ENCODE peak calls at places on chromosomes 11 and 22, in four cellular contexts. N is colonic mucosa, Y is A549, T is sigmoid colon. O is an unnamed sample.

GRCh38 chr11:130652671-130653335 is 204.4 kb downstream of the ADAMTS15 start:
- DNase-seq in Y (no peak), T (peak; percentile 92), N (no peak), O (no peak)

GRCh38 chr22:25716637-25717036 is 25.4 kb upstream of the MYO18B start:
- DNase-seq in T (no peak), N (no peak), Y (no peak), O (no peak)

GRCh38 chr11:101555366-101555765 is 28.4 kb downstream of the TRPC6 start:
- DNase-seq in Y (no peak), T (no peak), N (no peak), O (no peak)

GRCh38 chr11:44725016-44725651 is 1.6 kb upstream of the TSPAN18 start:
- DNase-seq in N (no peak), T (no peak), Y (no peak), O (no peak)

GRCh38 chr11:73218106-73218829 is at the start of gene P2RY2:
- DNase-seq in Y (peak; percentile 72), T (peak; percentile 73), N (peak; percentile 93), O (no peak)

GRCh38 chr11:34652191-34652958 is 31.5 kb downstream of the EHF start:
- DNase-seq in N (no peak), T (no peak), Y (no peak), O (no peak)

GRCh38 chr11:116808262-116809175 is 14.6 kb downstream of the APOA4 start:
- DNase-seq in N (peak; percentile 67), T (peak; percentile 30), Y (no peak), O (no peak)

GRCh38 chr22:45268958-45269844 is 15.5 kb upstream of the UPK3A start:
- DNase-seq in Y (peak; percentile 68), T (peak; percentile 92), N (peak; percentile 87), O (peak; percentile 95)

GRCh38 chr11:76636826-76637460 is 33.6 kb downstream of the LRRC32 start:
- DNase-seq in Y (no peak), N (no peak), T (peak; percentile 29), O (no peak)

GRCh38 chr22:40035351-40035750 is 40.6 kb downstream of the FAM83F start:
- DNase-seq in Y (no peak), T (peak; percentile 33), N (no peak), O (no peak)

GRCh38 chr11:13229136-13229535 is 48.5 kb upstream of the BMAL1 start:
- DNase-seq in N (no peak), T (no peak), Y (no peak), O (no peak)

GRCh38 chr11:31947051-31947450 is 135.9 kb upstream of the PAX6 start:
- DNase-seq in N (peak; percentile 20), Y (no peak), T (no peak), O (no peak)

GRCh38 chr11:124482362-124483147 is 37.1 kb upstream of the OR8B8 start:
- DNase-seq in Y (no peak), N (no peak), T (no peak), O (no peak)

GRCh38 chr22:32661296-32661695 is 140.2 kb upstream of the TIMP3 start:
- DNase-seq in Y (no peak), N (peak; percentile 18), T (peak; percentile 87), O (no peak)

GRCh38 chr11:123191939-123192338 is 3.1 kb downstream of the CLMP start:
- DNase-seq in T (no peak), Y (no peak), N (no peak), O (no peak)

GRCh38 chr11:63944987-63945386 is 6.2 kb downstream of the NAA40 start:
- DNase-seq in Y (no peak), T (peak; percentile 74), N (peak; percentile 38), O (no peak)

GRCh38 chr22:37641251-37641949 is 1.9 kb downstream of the SH3BP1 start:
- DNase-seq in Y (no peak), T (no peak), N (peak; percentile 82), O (no peak)

GRCh38 chr22:32661737-32662586 is 139.5 kb upstream of the TIMP3 start:
- DNase-seq in N (no peak), T (no peak), Y (no peak), O (no peak)

GRCh38 chr11:10233581-10233980 is 60.4 kb downstream of the SBF2 start:
- DNase-seq in N (no peak), Y (no peak), T (no peak), O (no peak)

GRCh38 chr11:116916052-116916451 is 78.6 kb upstream of the APOA1 start:
- DNase-seq in T (no peak), Y (no peak), N (no peak), O (no peak)

GRCh38 chr11:57499413-57499982 is 16.0 kb downstream of the SLC43A1 start:
- DNase-seq in T (peak; percentile 99), Y (peak; percentile 83), N (peak; percentile 97), O (peak; percentile 74)

GRCh38 chr11:36702330-36703054 is 104.5 kb upstream of the RAG2 start:
- DNase-seq in Y (peak; percentile 73), N (peak; percentile 38), T (no peak), O (peak; percentile 72)

GRCh38 chr11:47510231-47510630 is 42.7 kb downstream of the CELF1 start:
- DNase-seq in T (no peak), Y (no peak), N (no peak), O (no peak)

GRCh38 chr11:35352107-35352888 is 67.1 kb downstream of the SLC1A2 start:
- DNase-seq in Y (no peak), N (no peak), T (no peak), O (no peak)

GRCh38 chr11:86228967-86229330 is 15.6 kb upstream of the EED start:
- DNase-seq in T (no peak), Y (no peak), N (no peak), O (no peak)

GRCh38 chr11:83971063-83971462 is 684.9 kb upstream of the CCDC90B start:
- DNase-seq in N (no peak), Y (no peak), T (no peak), O (no peak)

GRCh38 chr11:69398529-69399492 is 82.7 kb upstream of the LINC01488 start:
- DNase-seq in Y (no peak), N (no peak), T (peak; percentile 60), O (no peak)

GRCh38 chr11:55854704-55855103 is 16.2 kb downstream of the OR5D16 start:
- DNase-seq in T (no peak), N (no peak), Y (no peak), O (no peak)
- H3K9me3 ChIP-seq in T (no peaks in the 10 kb centered on the region), N (no peaks in the 10 kb centered on the region), Y (no peaks in the 10 kb centered on the region), O (peaks cover 22% of the 10 kb centered on the region)

GRCh38 chr11:70606248-70606950 is 208.1 kb downstream of the CTTN start:
- DNase-seq in Y (no peak), N (no peak), T (no peak), O (no peak)
- H3K9me3 ChIP-seq in Y (no peaks in the 10 kb centered on the region), N (no peaks in the 10 kb centered on the region), T (no peaks in the 10 kb centered on the region), O (no peaks in the 10 kb centered on the region)

DNA sequence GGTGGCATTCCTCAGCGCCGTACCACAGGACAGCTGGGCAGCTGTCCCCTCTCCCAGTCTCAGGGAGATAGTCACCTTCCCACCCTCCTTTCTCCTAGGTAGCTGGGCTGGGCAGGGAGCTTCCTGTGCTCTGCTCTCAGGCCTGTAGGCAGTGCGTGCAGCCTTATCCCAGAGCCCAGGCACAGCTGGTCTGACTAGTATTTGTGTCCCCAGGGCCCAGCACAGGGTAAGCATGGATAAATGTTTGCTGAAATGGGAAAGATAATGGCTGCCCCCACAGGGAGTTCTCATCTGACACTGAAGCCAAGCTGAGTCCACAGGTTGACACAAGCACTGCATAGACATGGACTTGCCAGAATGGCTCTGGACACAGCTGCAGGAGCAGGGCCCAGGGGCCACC is 9.8 kb downstream of the SLC15A3 start:
- DNase-seq in T (no peak), Y (no peak), N (no peak), O (no peak)
- H3K9me3 ChIP-seq in T (no peaks in the 10 kb centered on the region), Y (no peaks in the 10 kb centered on the region), N (no peaks in the 10 kb centered on the region), O (no peaks in the 10 kb centered on the region)

GRCh38 chr22:48558606-48559402 is 1268.9 kb downstream of the BRD1 start:
- DNase-seq in T (no peak), Y (no peak), N (no peak), O (no peak)

GRCh38 chr22:48559647-48560388 is 1267.9 kb downstream of the BRD1 start:
- DNase-seq in Y (no peak), N (no peak), T (no peak), O (no peak)

GRCh38 chr22:48561676-48562075 is 1266.0 kb downstream of the BRD1 start:
- DNase-seq in N (no peak), T (no peak), Y (no peak), O (no peak)

GRCh38 chr22:48560389-48560751 is 1267.3 kb downstream of the BRD1 start:
- DNase-seq in N (no peak), T (no peak), Y (no peak), O (no peak)

GRCh38 chr22:48560836-48561235 is 1266.8 kb downstream of the BRD1 start:
- DNase-seq in T (no peak), Y (no peak), N (no peak), O (no peak)
- H3K9me3 ChIP-seq in T (no peaks in the 10 kb centered on the region), Y (no peaks in the 10 kb centered on the region), N (no peaks in the 10 kb centered on the region), O (no peaks in the 10 kb centered on the region)

DNA sequence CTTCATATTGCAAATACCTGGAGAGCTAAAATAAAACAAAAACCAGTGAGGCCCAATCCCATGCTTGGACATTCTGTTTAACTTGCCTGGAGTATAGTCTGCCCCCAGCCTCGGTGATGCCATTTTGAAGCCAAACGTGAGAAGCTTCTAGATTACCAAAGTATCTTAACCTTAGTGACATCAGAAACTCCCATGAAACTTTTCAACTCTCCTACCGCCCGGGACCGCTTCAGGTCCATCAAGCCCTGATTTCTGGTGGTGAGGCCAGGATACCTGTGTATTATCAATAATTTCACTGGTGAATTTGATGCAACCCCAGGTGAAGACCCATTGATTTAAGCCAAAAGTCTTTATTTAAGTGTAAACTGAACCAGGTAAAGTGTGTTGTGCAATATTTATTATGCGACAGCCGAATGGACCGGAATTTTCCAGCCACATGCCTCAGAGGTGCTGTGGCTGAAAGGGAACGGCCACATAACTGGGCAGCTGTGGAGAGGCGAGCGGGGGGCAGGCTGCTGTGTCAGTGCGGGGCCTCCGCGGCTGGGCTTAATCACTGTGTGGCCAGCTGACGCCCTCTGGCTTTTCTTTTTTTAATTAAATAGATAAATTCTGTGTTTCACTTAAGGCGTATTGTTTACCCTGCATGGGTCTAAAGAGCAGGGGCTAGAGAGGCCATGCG is 385.5 kb upstream of the B3GAT1 start:
- DNase-seq in T (no peak), N (no peak), Y (no peak), O (no peak)
- H3K9me3 ChIP-seq in T (no peaks in the 10 kb centered on the region), N (no peaks in the 10 kb centered on the region), Y (no peaks in the 10 kb centered on the region), O (no peaks in the 10 kb centered on the region)

GRCh38 chr22:47617186-47617585 is 854.7 kb downstream of the TBC1D22A start:
- DNase-seq in T (no peak), N (no peak), Y (no peak), O (no peak)
- H3K9me3 ChIP-seq in T (no peaks in the 10 kb centered on the region), N (no peaks in the 10 kb centered on the region), Y (no peaks in the 10 kb centered on the region), O (no peaks in the 10 kb centered on the region)

GRCh38 chr11:2652857-2653643 is 46.7 kb downstream of the KCNQ1OT1 start:
- DNase-seq in Y (no peak), N (peak; percentile 15), T (no peak), O (no peak)
- H3K9me3 ChIP-seq in Y (peaks cover 99% of the 10 kb centered on the region), N (peaks cover 6% of the 10 kb centered on the region), T (peaks cover 12% of the 10 kb centered on the region), O (peaks cover 25% of the 10 kb centered on the region)